ENCODE peak calls at places on chromosomes 7 and 10, in seven cellular contexts. O, K, Q, Z, H, V and P are unnamed samples.

GRCh38 chr10:129756912-129757861 is 206.9 kb downstream of the EBF3 start:
- DNase-seq in O (peak; percentile 12), K (no peak), Q (no peak), Z (no peak), H (no peak), V (peak; percentile 82), P (no peak)

GRCh38 chr10:99920901-99921300 is 88.8 kb downstream of the DNMBP start:
- DNase-seq in O (no peak), K (no peak), Q (no peak), Z (no peak), H (no peak), V (no peak), P (no peak)

GRCh38 chr7:77799078-77799964 is 748 bp downstream of the PHTF2 start:
- DNase-seq in O (peak; percentile 16), K (no peak), Q (no peak), Z (peak; percentile 17), H (no peak), V (peak; percentile 59), P (no peak)

GRCh38 chr10:103605359-103606156 is 112.1 kb downstream of the NEURL1 start:
- DNase-seq in O (peak; percentile 60), K (no peak), Q (peak; percentile 18), Z (peak; percentile 26), H (no peak), V (no peak), P (peak; percentile 19)

GRCh38 chr7:40298421-40298820 is 163.6 kb downstream of the SUGCT start:
- DNase-seq in O (no peak), K (peak; percentile 69), Q (no peak), Z (no peak), H (no peak), V (no peak), P (no peak)

GRCh38 chr10:122181055-122181732 is 89.9 kb upstream of the BTBD16 start:
- DNase-seq in O (no peak), K (peak; percentile 16), Q (no peak), Z (no peak), H (no peak), V (no peak), P (no peak)

GRCh38 chr7:65749039-65749438 is 123.8 kb upstream of the VKORC1L1 start:
- DNase-seq in O (no peak), K (no peak), Q (no peak), Z (no peak), H (no peak), V (peak; percentile 15), P (no peak)

GRCh38 chr7:47465191-47465590 is 116.7 kb downstream of the TNS3 start:
- DNase-seq in O (no peak), K (no peak), Q (no peak), Z (no peak), H (no peak), V (no peak), P (no peak)

GRCh38 chr7:151114151-151115090 is 28.1 kb downstream of the AGAP3 start:
- DNase-seq in O (no peak), K (peak; percentile 5), Q (no peak), Z (no peak), H (no peak), V (no peak), P (no peak)

GRCh38 chr7:26122745-26123144 is 29.3 kb upstream of the NFE2L3 start:
- DNase-seq in O (no peak), K (no peak), Q (no peak), Z (no peak), H (no peak), V (no peak), P (no peak)

GRCh38 chr10:21171197-21171935 is 274.3 kb upstream of the NEBL start:
- DNase-seq in O (no peak), K (no peak), Q (no peak), Z (no peak), H (no peak), V (no peak), P (no peak)

GRCh38 chr10:51700228-51700835 is 937 bp upstream of the CSTF2T start:
- DNase-seq in O (peak; percentile 76), K (no peak), Q (no peak), Z (no peak), H (no peak), V (no peak), P (no peak)

GRCh38 chr7:95794917-95795515 is 22.7 kb downstream of the DYNC1I1 start:
- DNase-seq in O (no peak), K (no peak), Q (no peak), Z (no peak), H (no peak), V (no peak), P (no peak)

GRCh38 chr10:120613180-120613579 is 156.2 kb downstream of the PLPP4 start:
- DNase-seq in O (no peak), K (no peak), Q (no peak), Z (no peak), H (no peak), V (no peak), P (no peak)

GRCh38 chr10:93672022-93672678 is 30.2 kb downstream of the FRA10AC1 start:
- DNase-seq in O (no peak), K (no peak), Q (no peak), Z (no peak), H (no peak), V (peak; percentile 47), P (no peak)

GRCh38 chr10:132636358-132636757 is 98.8 kb downstream of the INPP5A start:
- DNase-seq in O (peak; percentile 2), K (no peak), Q (no peak), Z (no peak), H (no peak), V (peak; percentile 42), P (no peak)

GRCh38 chr7:74482629-74483401 is 29.1 kb downstream of the GTF2IRD1 start:
- DNase-seq in O (no peak), K (peak; percentile 98), Q (no peak), Z (no peak), H (no peak), V (peak; percentile 55), P (no peak)

GRCh38 chr7:11415101-11415500 is 416.9 kb downstream of the THSD7A start:
- DNase-seq in O (no peak), K (no peak), Q (no peak), Z (no peak), H (no peak), V (no peak), P (no peak)

GRCh38 chr7:11557627-11558026 is 274.4 kb downstream of the THSD7A start:
- DNase-seq in O (no peak), K (no peak), Q (no peak), Z (no peak), H (no peak), V (peak; percentile 74), P (no peak)

GRCh38 chr10:109898666-109899577 is 24.4 kb downstream of the XPNPEP1 start:
- DNase-seq in O (no peak), K (no peak), Q (no peak), Z (no peak), H (no peak), V (peak; percentile 74), P (no peak)

GRCh38 chr10:3747984-3748383 is 37.0 kb downstream of the KLF6 start:
- DNase-seq in O (no peak), K (no peak), Q (no peak), Z (no peak), H (no peak), V (peak; percentile 79), P (no peak)

GRCh38 chr7:98178321-98178720 is 32.9 kb upstream of the BHLHA15 start:
- DNase-seq in O (no peak), K (no peak), Q (no peak), Z (no peak), H (no peak), V (no peak), P (no peak)

GRCh38 chr7:139294241-139294640 is 46.9 kb upstream of the FMC1 start:
- DNase-seq in O (no peak), K (no peak), Q (no peak), Z (no peak), H (no peak), V (no peak), P (no peak)